ENCODE peak calls at places on chromosomes 11 and 22, in six cellular contexts. Q is spleen, U is IMR-90, C is suprapubic skin, Z is body of pancreas, K is HCT116. G is an unnamed sample.

GRCh38 chr22:45159652-45160462 is 3.9 kb upstream of the NUP50 start:
- DNase-seq in Q (no peak), U (peak), C (no peak), Z (peak), K (no peak), G (peak)

GRCh38 chr11:19577849-19578619 is 134.6 kb upstream of the NAV2 start:
- DNase-seq in Q (no peak), U (peak), C (no peak), Z (peak), K (no peak), G (no peak)

GRCh38 chr22:47129902-47130301 is 367.5 kb downstream of the TBC1D22A start:
- DNase-seq in Q (peak), U (no peak), C (no peak), Z (peak), K (peak), G (peak)

GRCh38 chr11:209275-210121 is 2.0 kb downstream of the RIC8A start:
- DNase-seq in Q (peak), U (no peak), C (peak), Z (no peak), K (no peak), G (no peak)

GRCh38 chr22:35955546-35955945 is 73.1 kb downstream of the RBFOX2 start:
- DNase-seq in Q (no peak), U (no peak), C (no peak), Z (no peak), K (no peak), G (no peak)

GRCh38 chr11:46361283-46362145 is 14.3 kb downstream of the DGKZ start:
- DNase-seq in Q (peak), U (peak), C (no peak), Z (peak), K (no peak), G (peak)

GRCh38 chr11:4025248-4025956 is 69.2 kb upstream of the RRM1 start:
- DNase-seq in Q (no peak), U (peak), C (no peak), Z (no peak), K (no peak), G (no peak)

GRCh38 chr11:109123811-109124787 is 297.9 kb upstream of the C11orf87 start:
- DNase-seq in Q (no peak), U (peak), C (no peak), Z (peak), K (no peak), G (no peak)

GRCh38 chr22:49555526-49555925 is 272.1 kb downstream of the BRD1 start:
- DNase-seq in Q (peak), U (no peak), C (peak), Z (no peak), K (no peak), G (no peak)

GRCh38 chr11:128365044-128365443 is 222.3 kb downstream of the ETS1 start:
- DNase-seq in Q (no peak), U (peak), C (no peak), Z (no peak), K (no peak), G (no peak)

GRCh38 chr11:10489444-10489785 is 34.4 kb downstream of the AMPD3 start:
- DNase-seq in Q (no peak), U (no peak), C (no peak), Z (no peak), K (no peak), G (no peak)

GRCh38 chr11:121035823-121036222 is 11.9 kb downstream of the TBCEL start:
- DNase-seq in Q (no peak), U (no peak), C (no peak), Z (no peak), K (no peak), G (peak)

GRCh38 chr22:35731321-35731720 is 13.6 kb downstream of the APOL5 start:
- DNase-seq in Q (no peak), U (no peak), C (no peak), Z (no peak), K (no peak), G (no peak)

GRCh38 chr11:87926250-87926970 is 248.8 kb downstream of the RAB38 start:
- DNase-seq in Q (no peak), U (peak), C (no peak), Z (no peak), K (peak), G (no peak)

GRCh38 chr11:112459001-112459400 is 198.3 kb upstream of the PLET1 start:
- DNase-seq in Q (no peak), U (no peak), C (no peak), Z (no peak), K (no peak), G (no peak)

GRCh38 chr22:43345761-43346261 is 2.6 kb upstream of the SCUBE1 start:
- DNase-seq in Q (peak), U (no peak), C (no peak), Z (no peak), K (no peak), G (no peak)

GRCh38 chr11:2796508-2797180 is 88.9 kb downstream of the CDKN1C start:
- DNase-seq in Q (no peak), U (no peak), C (peak), Z (peak), K (no peak), G (no peak)

GRCh38 chr11:95089620-95090542 is at the start of gene ENDOD1:
- DNase-seq in Q (peak), U (peak), C (peak), Z (peak), K (no peak), G (peak)

GRCh38 chr11:33060271-33060670 is 20.9 kb downstream of the TCP11L1 start:
- DNase-seq in Q (no peak), U (no peak), C (no peak), Z (no peak), K (no peak), G (no peak)

GRCh38 chr11:69830086-69830485 is 10.9 kb upstream of the FGF3 start:
- DNase-seq in Q (peak), U (no peak), C (no peak), Z (no peak), K (no peak), G (no peak)

GRCh38 chr11:76838422-76839068 is 22.2 kb upstream of the ACER3 start:
- DNase-seq in Q (no peak), U (no peak), C (no peak), Z (no peak), K (no peak), G (peak)

GRCh38 chr22:40289991-40290459 is 56.3 kb upstream of the ADSL start:
- DNase-seq in Q (peak), U (no peak), C (no peak), Z (no peak), K (no peak), G (no peak)

GRCh38 chr11:127034973-127035372 is 34.4 kb upstream of the KIRREL3 start:
- DNase-seq in Q (no peak), U (no peak), C (no peak), Z (no peak), K (no peak), G (no peak)

GRCh38 chr11:57597461-57597892 is at the start of gene SERPING1:
- DNase-seq in Q (peak), U (no peak), C (peak), Z (peak), K (no peak), G (no peak)

GRCh38 chr11:8258289-8258688 is 5.4 kb downstream of the LMO1 start:
- DNase-seq in Q (peak), U (no peak), C (peak), Z (no peak), K (no peak), G (no peak)

GRCh38 chr11:2944953-2945756 is 15.9 kb upstream of the PHLDA2 start:
- DNase-seq in Q (peak), U (peak), C (peak), Z (peak), K (no peak), G (peak)

DNA sequence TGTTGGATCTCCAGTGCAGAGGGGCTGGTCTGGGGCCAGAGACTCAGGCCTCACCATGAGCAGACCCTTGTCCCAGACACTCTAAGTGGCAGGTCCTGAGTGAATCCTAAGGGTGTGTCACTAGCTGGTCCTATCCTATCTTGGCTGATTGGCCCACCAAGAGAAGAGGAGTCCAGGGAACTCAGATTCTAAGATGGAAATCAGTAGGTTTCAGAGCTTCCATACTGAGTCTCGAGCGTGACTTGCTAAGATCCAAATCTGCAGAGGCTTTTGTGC is 10.9 kb downstream of the POU2AF1 start:
- DNase-seq in Q (no peak), U (no peak), C (no peak), Z (no peak), K (no peak), G (no peak)
- TF ChIP-seq POLR2A in Q (no peak), U (no peak), C (no peak), Z (no peak), K (no peak), G (no peak)

DNA sequence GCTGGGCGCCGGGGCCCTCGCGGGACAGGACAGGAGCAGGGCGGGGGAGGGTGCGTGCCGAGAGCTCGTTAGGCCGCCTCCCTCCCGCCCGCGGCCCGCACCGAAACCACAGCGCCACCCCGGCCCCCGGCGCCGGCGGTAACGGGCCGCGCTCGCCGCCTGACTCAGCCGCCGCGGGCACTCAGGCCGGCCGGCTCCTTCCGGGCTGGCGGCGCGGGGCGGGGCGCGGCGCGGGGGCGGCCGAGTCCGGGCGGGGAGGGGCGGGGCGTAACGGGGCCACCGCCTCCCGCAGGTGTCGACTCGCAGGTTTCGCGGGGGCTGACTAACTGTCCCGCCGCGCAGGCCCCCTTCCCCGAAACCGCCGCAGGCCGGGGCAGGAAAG is at the start of gene AP5B1:
- DNase-seq in Q (peak), U (peak), C (peak), Z (peak), K (no peak), G (peak)
- TF ChIP-seq POLR2A in Q (no peak), U (peak), C (no peak), Z (peak), K (no peak), G (no peak)

GRCh38 chr11:68053981-68054812 is 15.4 kb downstream of the TCIRG1 start:
- DNase-seq in Q (no peak), U (no peak), C (peak), Z (no peak), K (no peak), G (no peak)
- TF ChIP-seq POLR2A in Q (no peak), U (no peak), C (no peak), Z (no peak), K (no peak), G (peak)

GRCh38 chr11:125621995-125622394 is 3.0 kb upstream of the CHEK1 start:
- DNase-seq in Q (no peak), U (peak), C (no peak), Z (no peak), K (no peak), G (no peak)
- TF ChIP-seq POLR2A in Q (no peak), U (no peak), C (no peak), Z (no peak), K (no peak), G (no peak)

DNA sequence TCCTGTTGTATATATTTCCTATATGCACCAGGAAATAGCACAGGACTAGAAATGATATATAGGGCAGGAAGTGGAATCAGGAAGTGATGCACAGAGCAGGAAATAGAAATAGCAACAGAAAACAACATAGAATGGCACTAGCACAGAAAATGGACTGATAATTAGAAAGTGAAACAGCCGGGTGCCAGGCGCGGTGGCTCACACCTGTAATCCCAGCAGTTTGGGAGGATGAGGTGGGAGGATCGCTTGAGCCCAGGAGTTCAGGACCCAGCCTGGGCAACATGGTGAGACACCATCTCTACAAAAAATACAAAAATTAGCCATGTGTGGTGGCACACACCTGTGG is 10.0 kb upstream of the RELT start:
- DNase-seq in Q (no peak), U (no peak), C (no peak), Z (no peak), K (no peak), G (no peak)
- TF ChIP-seq POLR2A in Q (no peak), U (no peak), C (no peak), Z (no peak), K (no peak), G (no peak)

GRCh38 chr11:75814686-75815344 is at the start of gene UVRAG:
- DNase-seq in Q (peak), U (peak), C (peak), Z (peak), K (peak), G (peak)
- TF ChIP-seq POLR2A in Q (peak), U (no peak), C (no peak), Z (peak), K (peak), G (peak)

GRCh38 chr22:31348766-31349165 is 2.6 kb upstream of the PATZ1 start:
- DNase-seq in Q (no peak), U (no peak), C (no peak), Z (no peak), K (no peak), G (no peak)

GRCh38 chr22:31346255-31346732 is at the start of gene PATZ1:
- DNase-seq in Q (peak), U (peak), C (peak), Z (peak), K (peak), G (peak)

GRCh38 chr22:31346733-31347250 is 646 bp upstream of the PATZ1 start:
- DNase-seq in Q (peak), U (peak), C (no peak), Z (peak), K (no peak), G (peak)

GRCh38 chr22:31345331-31346254 is 553 bp downstream of the PATZ1 start:
- DNase-seq in Q (peak), U (peak), C (peak), Z (peak), K (peak), G (peak)

GRCh38 chr22:31347251-31348008 is 1.3 kb upstream of the PATZ1 start:
- DNase-seq in Q (peak), U (peak), C (peak), Z (peak), K (peak), G (peak)
- TF ChIP-seq POLR2A in Q (no peak), U (no peak), C (no peak), Z (peak), K (peak), G (peak)

GRCh38 chr11:123741159-123741951 is at the start of gene ZNF202:
- DNase-seq in Q (peak), U (peak), C (peak), Z (peak), K (peak), G (peak)
- TF ChIP-seq POLR2A in Q (peak), U (peak), C (no peak), Z (peak), K (no peak), G (peak)